ENCODE peak calls at places on chromosomes 7 and 10, in seven cellular contexts. D is stimulated activated CD8-positive, alpha-beta memory T cell treated with anti-CD3 and anti-CD28 coated beads, Interleukin-15, amount 100 ng/mL, for 24 hours; C is Calu3; S is brain microvascular endothelial cell; J is stimulated activated CD4-positive, alpha-beta T cell treated with anti-CD3 and anti-CD28 coated beads, Interleukin-2, amount 100 ng/mL, for 24 hours; M is iris pigment epithelial cell; N is type B pancreatic cell. X is an unnamed sample.

GRCh38 chr7:17183630-17184328 is 114.7 kb upstream of the AHR start:
- DNase-seq in D (no peak), C (no peak), S (no peak), J (no peak), M (peak), N (no peak), X (peak)

GRCh38 chr7:152328234-152328633 is 107.6 kb downstream of the KMT2C start:
- DNase-seq in D (no peak), C (no peak), S (no peak), J (no peak), M (no peak), N (no peak), X (no peak)

GRCh38 chr10:43221419-43222293 is 45.2 kb downstream of the RASGEF1A start:
- DNase-seq in D (no peak), C (no peak), S (no peak), J (no peak), M (no peak), N (peak), X (no peak)

GRCh38 chr10:132066186-132066585 is 440 bp downstream of the JAKMIP3 start:
- DNase-seq in D (no peak), C (no peak), S (peak), J (no peak), M (peak), N (peak), X (no peak)

GRCh38 chr10:109961181-109962001 is 38.1 kb upstream of the XPNPEP1 start:
- DNase-seq in D (no peak), C (peak), S (peak), J (no peak), M (peak), N (no peak), X (peak)

GRCh38 chr7:155210386-155210785 is 87.3 kb upstream of the INSIG1 start:
- DNase-seq in D (no peak), C (peak), S (no peak), J (no peak), M (no peak), N (no peak), X (no peak)

GRCh38 chr7:33789871-33790270 is 115.5 kb upstream of the BMPER start:
- DNase-seq in D (no peak), C (no peak), S (no peak), J (no peak), M (peak), N (no peak), X (peak)

GRCh38 chr7:131196808-131197207 is 130.9 kb upstream of the MKLN1 start:
- DNase-seq in D (no peak), C (no peak), S (peak), J (no peak), M (peak), N (no peak), X (peak)

GRCh38 chr7:27262121-27262520 is 19.5 kb downstream of the EVX1 start:
- DNase-seq in D (no peak), C (no peak), S (no peak), J (no peak), M (no peak), N (no peak), X (no peak)

GRCh38 chr7:152136623-152137022 is 111.1 kb downstream of the GALNT11 start:
- DNase-seq in D (no peak), C (no peak), S (peak), J (no peak), M (peak), N (no peak), X (peak)

GRCh38 chr7:28784166-28784870 is 173.8 kb downstream of the TRIL start:
- DNase-seq in D (no peak), C (no peak), S (no peak), J (no peak), M (no peak), N (no peak), X (peak)

GRCh38 chr10:112663181-112663879 is 216.3 kb downstream of the VTI1A start:
- DNase-seq in D (no peak), C (no peak), S (peak), J (no peak), M (peak), N (no peak), X (peak)

GRCh38 chr10:131312261-131312801 is 810 bp upstream of the TCERG1L start:
- DNase-seq in D (no peak), C (no peak), S (no peak), J (no peak), M (peak), N (peak), X (no peak)

GRCh38 chr7:128948312-128948973 is 10.7 kb downstream of the IRF5 start:
- DNase-seq in D (no peak), C (no peak), S (no peak), J (no peak), M (no peak), N (no peak), X (no peak)

X was measured in mesenchymal stem cell.